ENCODE peak calls at places on chromosomes 11 and 22, in four cellular contexts. S is PC-9, G is pancreas, A is breast epithelium. K is an unnamed sample.

GRCh38 chr11:5037926-5038325 is 8.4 kb upstream of the OR52J3 start:
- DNase-seq in G (no peak), S (no peak), A (no peak), K (no peak)

GRCh38 chr22:50610041-50610451 is 9.5 kb downstream of the MAPK8IP2 start:
- DNase-seq in S (no peak), G (no peak), A (peak), K (no peak)

GRCh38 chr11:7281083-7281482 is 29.4 kb downstream of the SYT9 start:
- DNase-seq in S (no peak), A (no peak), G (no peak), K (no peak)

GRCh38 chr22:49349181-49349835 is 478.4 kb downstream of the BRD1 start:
- DNase-seq in G (no peak), A (peak), S (no peak), K (no peak)

GRCh38 chr11:132448334-132448995 is 1078.0 kb downstream of the NTM start:
- DNase-seq in G (no peak), S (no peak), A (no peak), K (no peak)

GRCh38 chr22:32644252-32645100 is 157.0 kb upstream of the TIMP3 start:
- DNase-seq in A (peak), G (peak), S (peak), K (no peak)

GRCh38 chr22:39997939-39998726 is 3.4 kb downstream of the FAM83F start:
- DNase-seq in A (peak), G (peak), S (peak), K (no peak)

GRCh38 chr11:28808771-28809170 is 700.6 kb downstream of the METTL15 start:
- DNase-seq in A (no peak), G (no peak), S (no peak), K (no peak)

GRCh38 chr22:49967333-49968241 is 7.0 kb downstream of the PIM3 start:
- DNase-seq in A (peak), S (no peak), G (peak), K (peak)

GRCh38 chr11:58926251-58926650 is 13.0 kb upstream of the GLYATL1 start:
- DNase-seq in A (no peak), S (no peak), G (no peak), K (no peak)

GRCh38 chr22:43388420-43388851 is 23.4 kb upstream of the MPPED1 start:
- DNase-seq in S (peak), A (peak), G (peak), K (peak)

GRCh38 chr11:114562166-114562916 is 2.7 kb upstream of the NXPE1 start:
- DNase-seq in G (no peak), A (no peak), S (no peak), K (no peak)

GRCh38 chr22:42959472-42960145 is 55.3 kb downstream of the PACSIN2 start:
- DNase-seq in S (peak), G (peak), A (no peak), K (no peak)

GRCh38 chr11:2445107-2445947 is 519 bp downstream of the KCNQ1 start:
- DNase-seq in A (no peak), G (no peak), S (no peak), K (no peak)

GRCh38 chr11:34890089-34890488 is 26.1 kb downstream of the APIP start:
- DNase-seq in G (no peak), S (no peak), A (no peak), K (no peak)

GRCh38 chr11:115153135-115153534 is 351.1 kb downstream of the CADM1 start:
- DNase-seq in S (no peak), G (no peak), A (no peak), K (no peak)

GRCh38 chr11:71490044-71490730 is 36.9 kb upstream of the KRTAP5-7 start:
- DNase-seq in S (no peak), A (peak), G (no peak), K (no peak)

GRCh38 chr22:21832291-21833290 is 34.9 kb downstream of the MAPK1 start:
- DNase-seq in A (no peak), S (no peak), G (no peak), K (no peak)

GRCh38 chr11:492416-493226 is 14.4 kb downstream of the RNH1 start:
- DNase-seq in G (no peak), A (no peak), S (no peak), K (no peak)

GRCh38 chr11:69131644-69132300 is 24.0 kb upstream of the SMIM38 start:
- DNase-seq in G (peak), A (peak), S (peak), K (no peak)

GRCh38 chr11:118691926-118692830 is 12.7 kb upstream of the TREH start:
- DNase-seq in G (no peak), A (no peak), S (no peak), K (no peak)

GRCh38 chr22:20019661-20020532 is 1.0 kb upstream of the TANGO2 start:
- DNase-seq in S (no peak), G (no peak), A (no peak), K (no peak)

GRCh38 chr22:22929381-22930221 is 42.0 kb downstream of the IGLL5 start:
- DNase-seq in S (no peak), A (no peak), G (no peak), K (no peak)

GRCh38 chr22:46237453-46238158 is 12.5 kb downstream of the CDPF1 start:
- DNase-seq in S (no peak), A (no peak), G (no peak), K (no peak)
- H3K27ac ChIP-seq in S (no peak), A (no peak), G (no peak), K (peak)

GRCh38 chr22:38304526-38304925 is 12.7 kb downstream of the CSNK1E start:
- DNase-seq in S (no peak), G (no peak), A (no peak), K (no peak)
- H3K27ac ChIP-seq in S (peak), G (no peak), A (peak), K (peak)

GRCh38 chr11:73509188-73509587 is 88.7 kb downstream of the FAM168A start:
- DNase-seq in G (no peak), S (no peak), A (no peak), K (no peak)
- H3K27ac ChIP-seq in G (no peak), S (no peak), A (no peak), K (no peak)

DNA sequence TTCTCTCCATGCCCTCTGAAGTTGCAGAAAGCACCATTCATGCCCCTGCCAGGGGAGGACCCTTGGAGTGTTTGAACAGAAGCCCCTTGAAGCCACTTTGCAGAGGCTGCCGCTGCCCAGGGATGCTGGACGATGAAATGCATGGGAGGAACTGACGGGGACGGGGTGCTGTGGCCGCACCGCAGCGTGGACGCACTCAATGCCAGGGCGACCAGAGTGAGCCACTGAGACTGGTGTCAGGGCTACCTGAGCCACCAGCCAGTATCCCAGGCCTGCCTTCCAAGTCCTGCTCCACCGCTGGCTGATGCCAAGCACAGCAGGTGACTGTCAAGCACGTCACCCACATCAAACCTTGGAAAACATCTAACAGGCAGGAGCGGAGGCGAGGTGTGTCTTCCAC is 17.6 kb downstream of the PHF21B start:
- DNase-seq in G (no peak), A (no peak), S (no peak), K (no peak)
- H3K27ac ChIP-seq in G (no peak), A (no peak), S (no peak), K (no peak)

GRCh38 chr22:36398602-36399472 is 11.1 kb upstream of the MYH9 start:
- DNase-seq in A (no peak), G (no peak), S (peak), K (no peak)
- H3K27ac ChIP-seq in A (no peak), G (no peak), S (peak), K (no peak)

K was measured in substantia nigra.